ENCODE peak calls at places on chromosomes 12 and 14, in eight cellular contexts. One of them, this sample, is unnamed.

GRCh38 chr12:130162267-130162666 is at the start of gene FZD10:
- DNase-seq in stomach: no peak
- DNase-seq in Peyer's patch: peak
- DNase-seq in K562: no peak
- DNase-seq in right lobe of liver: no peak
- DNase-seq in A549: no peak
- DNase-seq in GM12878: no peak
- DNase-seq in suprapubic skin: no peak
- DNase-seq in this sample: no peak

GRCh38 chr14:60753264-60754126 is 18.9 kb downstream of the MNAT1 start:
- DNase-seq in right lobe of liver: no peak
- DNase-seq in GM12878: peak
- DNase-seq in suprapubic skin: no peak
- DNase-seq in K562: peak
- DNase-seq in A549: no peak
- DNase-seq in Peyer's patch: peak
- DNase-seq in stomach: no peak
- DNase-seq in this sample: no peak

GRCh38 chr14:90572461-90573150 is 175.8 kb downstream of the CALM1 start:
- DNase-seq in GM12878: no peak
- DNase-seq in K562: no peak
- DNase-seq in Peyer's patch: no peak
- DNase-seq in stomach: no peak
- DNase-seq in suprapubic skin: no peak
- DNase-seq in A549: no peak
- DNase-seq in right lobe of liver: no peak
- DNase-seq in this sample: no peak

GRCh38 chr12:106582661-106583577 is at the start of gene RFX4:
- DNase-seq in Peyer's patch: no peak
- DNase-seq in right lobe of liver: no peak
- DNase-seq in GM12878: no peak
- DNase-seq in suprapubic skin: no peak
- DNase-seq in K562: no peak
- DNase-seq in stomach: no peak
- DNase-seq in A549: peak
- DNase-seq in this sample: no peak

GRCh38 chr14:99325016-99325415 is 53.0 kb upstream of the BCL11B start:
- DNase-seq in A549: no peak
- DNase-seq in K562: no peak
- DNase-seq in Peyer's patch: no peak
- DNase-seq in suprapubic skin: no peak
- DNase-seq in right lobe of liver: peak
- DNase-seq in GM12878: no peak
- DNase-seq in stomach: no peak
- DNase-seq in this sample: no peak

GRCh38 chr14:99936056-99936455 is 129.2 kb upstream of the EVL start:
- DNase-seq in Peyer's patch: no peak
- DNase-seq in K562: no peak
- DNase-seq in right lobe of liver: peak
- DNase-seq in suprapubic skin: no peak
- DNase-seq in GM12878: no peak
- DNase-seq in A549: no peak
- DNase-seq in stomach: no peak
- DNase-seq in this sample: peak

GRCh38 chr12:7197846-7198245 is 8.4 kb downstream of the PEX5 start:
- DNase-seq in right lobe of liver: no peak
- DNase-seq in suprapubic skin: no peak
- DNase-seq in A549: no peak
- DNase-seq in GM12878: no peak
- DNase-seq in stomach: no peak
- DNase-seq in Peyer's patch: no peak
- DNase-seq in K562: no peak
- DNase-seq in this sample: no peak

GRCh38 chr14:29265852-29266251 is 499.3 kb downstream of the FOXG1 start:
- DNase-seq in GM12878: no peak
- DNase-seq in stomach: no peak
- DNase-seq in Peyer's patch: no peak
- DNase-seq in A549: no peak
- DNase-seq in suprapubic skin: no peak
- DNase-seq in K562: no peak
- DNase-seq in right lobe of liver: no peak
- DNase-seq in this sample: no peak

GRCh38 chr12:1932264-1932777 is 13.9 kb upstream of the CACNA2D4 start:
- DNase-seq in Peyer's patch: peak
- DNase-seq in right lobe of liver: no peak
- DNase-seq in K562: no peak
- DNase-seq in stomach: peak
- DNase-seq in GM12878: no peak
- DNase-seq in A549: no peak
- DNase-seq in suprapubic skin: peak
- DNase-seq in this sample: no peak

GRCh38 chr12:45695035-45695434 is 34.5 kb upstream of the ARID2 start:
- DNase-seq in K562: no peak
- DNase-seq in suprapubic skin: no peak
- DNase-seq in right lobe of liver: no peak
- DNase-seq in A549: no peak
- DNase-seq in GM12878: no peak
- DNase-seq in stomach: no peak
- DNase-seq in Peyer's patch: no peak
- DNase-seq in this sample: no peak

GRCh38 chr14:88044129-88044727 is 39.3 kb downstream of the GPR65 start:
- DNase-seq in K562: no peak
- DNase-seq in A549: no peak
- DNase-seq in stomach: no peak
- DNase-seq in suprapubic skin: no peak
- DNase-seq in right lobe of liver: no peak
- DNase-seq in GM12878: no peak
- DNase-seq in Peyer's patch: peak
- DNase-seq in this sample: no peak

GRCh38 chr14:101599234-101599885 is 38.1 kb downstream of the DIO3 start:
- DNase-seq in right lobe of liver: no peak
- DNase-seq in GM12878: no peak
- DNase-seq in stomach: no peak
- DNase-seq in A549: no peak
- DNase-seq in suprapubic skin: peak
- DNase-seq in K562: no peak
- DNase-seq in Peyer's patch: no peak
- DNase-seq in this sample: no peak

GRCh38 chr12:56801661-56802622 is 38.8 kb downstream of the HSD17B6 start:
- DNase-seq in K562: peak
- DNase-seq in right lobe of liver: peak
- DNase-seq in suprapubic skin: no peak
- DNase-seq in A549: no peak
- DNase-seq in stomach: no peak
- DNase-seq in GM12878: no peak
- DNase-seq in Peyer's patch: no peak
- DNase-seq in this sample: no peak

GRCh38 chr12:80445083-80445482 is 1.0 kb downstream of the PTPRQ start:
- DNase-seq in K562: no peak
- DNase-seq in Peyer's patch: no peak
- DNase-seq in stomach: no peak
- DNase-seq in GM12878: no peak
- DNase-seq in A549: no peak
- DNase-seq in right lobe of liver: no peak
- DNase-seq in suprapubic skin: no peak
- DNase-seq in this sample: no peak

GRCh38 chr12:127803545-127803944 is 463.4 kb upstream of the TMEM132C start:
- DNase-seq in A549: no peak
- DNase-seq in Peyer's patch: no peak
- DNase-seq in K562: no peak
- DNase-seq in GM12878: no peak
- DNase-seq in stomach: no peak
- DNase-seq in right lobe of liver: no peak
- DNase-seq in suprapubic skin: no peak
- DNase-seq in this sample: no peak

GRCh38 chr14:101109347-101109638 is 205.8 kb upstream of the RTL1 start:
- DNase-seq in stomach: peak
- DNase-seq in Peyer's patch: peak
- DNase-seq in right lobe of liver: no peak
- DNase-seq in K562: no peak
- DNase-seq in GM12878: no peak
- DNase-seq in suprapubic skin: no peak
- DNase-seq in A549: no peak
- DNase-seq in this sample: no peak

GRCh38 chr12:123032736-123033391 is 52.4 kb downstream of the ARL6IP4 start:
- DNase-seq in GM12878: no peak
- DNase-seq in stomach: no peak
- DNase-seq in A549: no peak
- DNase-seq in right lobe of liver: peak
- DNase-seq in Peyer's patch: no peak
- DNase-seq in K562: no peak
- DNase-seq in suprapubic skin: no peak
- DNase-seq in this sample: no peak

GRCh38 chr12:115267891-115268290 is 583.9 kb upstream of the TBX3 start:
- DNase-seq in K562: no peak
- DNase-seq in stomach: no peak
- DNase-seq in GM12878: no peak
- DNase-seq in Peyer's patch: no peak
- DNase-seq in right lobe of liver: no peak
- DNase-seq in A549: no peak
- DNase-seq in suprapubic skin: no peak
- DNase-seq in this sample: no peak

GRCh38 chr12:32261638-32262037 is 137.7 kb upstream of the FGD4 start:
- DNase-seq in A549: no peak
- DNase-seq in suprapubic skin: no peak
- DNase-seq in right lobe of liver: no peak
- DNase-seq in GM12878: no peak
- DNase-seq in stomach: no peak
- DNase-seq in K562: peak
- DNase-seq in Peyer's patch: no peak
- DNase-seq in this sample: no peak

GRCh38 chr12:128815779-128816642 is 7.7 kb downstream of the SLC15A4 start:
- DNase-seq in A549: no peak
- DNase-seq in GM12878: no peak
- DNase-seq in Peyer's patch: no peak
- DNase-seq in suprapubic skin: no peak
- DNase-seq in K562: no peak
- DNase-seq in right lobe of liver: no peak
- DNase-seq in stomach: no peak
- DNase-seq in this sample: no peak
- TF ChIP-seq POLR2A in A549: no peak
- TF ChIP-seq POLR2A in GM12878: no peak
- TF ChIP-seq POLR2A in Peyer's patch: no peak
- TF ChIP-seq POLR2A in suprapubic skin: no peak
- TF ChIP-seq POLR2A in K562: no peak
- TF ChIP-seq POLR2A in right lobe of liver: no peak
- TF ChIP-seq POLR2A in stomach: no peak
- TF ChIP-seq POLR2A in this sample: no peak

GRCh38 chr12:96399919-96400630 is at the start of gene CDK17:
- DNase-seq in right lobe of liver: peak
- DNase-seq in GM12878: no peak
- DNase-seq in suprapubic skin: peak
- DNase-seq in stomach: peak
- DNase-seq in K562: peak
- DNase-seq in Peyer's patch: peak
- DNase-seq in A549: peak
- DNase-seq in this sample: peak
- TF ChIP-seq POLR2A in right lobe of liver: peak
- TF ChIP-seq POLR2A in GM12878: peak
- TF ChIP-seq POLR2A in suprapubic skin: no peak
- TF ChIP-seq POLR2A in stomach: no peak
- TF ChIP-seq POLR2A in K562: peak
- TF ChIP-seq POLR2A in Peyer's patch: peak
- TF ChIP-seq POLR2A in A549: peak
- TF ChIP-seq POLR2A in this sample: peak

DNA sequence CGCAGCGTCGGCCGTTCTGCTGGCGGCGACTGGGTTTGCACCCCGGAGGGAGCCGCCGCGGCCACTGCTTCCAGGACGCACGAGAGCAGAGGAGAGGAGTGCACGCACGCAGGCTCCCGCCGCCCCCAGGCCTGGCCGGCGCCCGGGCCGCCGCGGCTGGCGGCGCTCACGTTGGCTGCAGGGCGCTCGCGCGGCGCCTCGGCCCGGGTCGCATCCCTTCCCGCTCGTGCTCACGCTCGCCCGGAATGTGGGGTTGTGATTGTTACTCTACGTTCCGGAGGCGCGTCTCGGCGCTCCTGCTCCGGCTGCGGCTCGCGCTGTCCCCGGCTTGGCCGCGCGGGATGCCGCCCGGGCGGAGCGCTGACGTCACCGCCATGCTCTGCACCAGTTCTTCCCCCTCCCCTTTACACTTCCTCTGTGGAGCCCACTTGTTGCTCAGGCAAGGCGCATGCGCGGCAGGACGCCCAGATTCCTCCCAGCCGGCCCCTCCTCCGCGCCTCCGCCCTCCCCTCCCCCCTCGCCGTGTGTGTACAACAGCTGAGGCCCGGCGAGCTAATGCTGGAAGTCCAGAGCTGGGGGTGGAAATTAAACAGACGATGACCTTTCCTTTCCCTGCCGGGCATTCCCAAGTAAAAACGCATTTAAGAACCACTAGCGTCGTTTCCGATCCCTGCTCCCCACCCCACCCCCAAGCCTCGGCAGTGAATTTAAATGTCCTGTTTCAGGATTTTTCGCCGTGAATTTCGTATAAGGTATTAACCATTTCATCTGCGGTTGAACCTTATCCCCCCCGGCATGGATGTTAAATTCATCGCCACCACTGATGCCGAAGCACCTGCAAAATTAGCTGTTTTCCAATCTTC is at the start of gene IRF2BPL:
- DNase-seq in right lobe of liver: peak
- DNase-seq in GM12878: peak
- DNase-seq in A549: peak
- DNase-seq in stomach: peak
- DNase-seq in K562: peak
- DNase-seq in suprapubic skin: peak
- DNase-seq in Peyer's patch: peak
- DNase-seq in this sample: peak
- TF ChIP-seq POLR2A in right lobe of liver: peak
- TF ChIP-seq POLR2A in GM12878: peak
- TF ChIP-seq POLR2A in A549: peak
- TF ChIP-seq POLR2A in stomach: no peak
- TF ChIP-seq POLR2A in K562: no peak
- TF ChIP-seq POLR2A in suprapubic skin: peak
- TF ChIP-seq POLR2A in Peyer's patch: peak
- TF ChIP-seq POLR2A in this sample: peak

GRCh38 chr14:23139874-23140273 is 20.8 kb upstream of the CEBPE start:
- DNase-seq in right lobe of liver: no peak
- DNase-seq in K562: no peak
- DNase-seq in GM12878: no peak
- DNase-seq in Peyer's patch: no peak
- DNase-seq in A549: no peak
- DNase-seq in suprapubic skin: no peak
- DNase-seq in stomach: no peak
- DNase-seq in this sample: no peak

GRCh38 chr14:23138173-23138535 is 19.1 kb upstream of the CEBPE start:
- DNase-seq in suprapubic skin: no peak
- DNase-seq in A549: no peak
- DNase-seq in right lobe of liver: no peak
- DNase-seq in GM12878: no peak
- DNase-seq in Peyer's patch: no peak
- DNase-seq in stomach: no peak
- DNase-seq in K562: no peak
- DNase-seq in this sample: no peak

GRCh38 chr14:23140389-23140788 is 21.3 kb upstream of the CEBPE start:
- DNase-seq in A549: no peak
- DNase-seq in suprapubic skin: no peak
- DNase-seq in GM12878: no peak
- DNase-seq in stomach: no peak
- DNase-seq in Peyer's patch: no peak
- DNase-seq in K562: no peak
- DNase-seq in right lobe of liver: no peak
- DNase-seq in this sample: no peak

GRCh38 chr14:23136566-23137133 is 17.6 kb upstream of the CEBPE start:
- DNase-seq in suprapubic skin: no peak
- DNase-seq in right lobe of liver: no peak
- DNase-seq in GM12878: no peak
- DNase-seq in stomach: no peak
- DNase-seq in Peyer's patch: no peak
- DNase-seq in A549: no peak
- DNase-seq in K562: no peak
- DNase-seq in this sample: no peak

GRCh38 chr14:23137221-23138172 is 18.4 kb upstream of the CEBPE start:
- DNase-seq in A549: no peak
- DNase-seq in suprapubic skin: no peak
- DNase-seq in GM12878: no peak
- DNase-seq in right lobe of liver: no peak
- DNase-seq in K562: no peak
- DNase-seq in Peyer's patch: no peak
- DNase-seq in stomach: peak
- DNase-seq in this sample: no peak
- TF ChIP-seq POLR2A in A549: no peak
- TF ChIP-seq POLR2A in suprapubic skin: no peak
- TF ChIP-seq POLR2A in GM12878: no peak
- TF ChIP-seq POLR2A in right lobe of liver: no peak
- TF ChIP-seq POLR2A in K562: no peak
- TF ChIP-seq POLR2A in Peyer's patch: no peak
- TF ChIP-seq POLR2A in stomach: no peak
- TF ChIP-seq POLR2A in this sample: no peak

This sample was measured in H54.